ENCODE peak calls at places on chromosomes 13 and 19, in nine cellular contexts. J is heart right ventricle, X is AG04449, Y is endothelial cell, M is glutamatergic neuron, R is foreskin fibroblast, G is uterus, A is GM23338, F is K562. W is an unnamed sample.

GRCh38 chr13:51269039-51269438 is 46.8 kb downstream of the FAM124A start:
- DNase-seq in J (no peak), X (no peak), Y (no peak), M (no peak), R (peak), G (no peak), A (no peak), F (no peak), W (no peak)

GRCh38 chr13:84917252-84917878 is 881.9 kb downstream of the SLITRK6 start:
- DNase-seq in J (no peak), X (no peak), Y (no peak), M (no peak), R (peak), G (no peak), A (peak), F (no peak), W (no peak)

GRCh38 chr13:53250272-53250875 is 221.8 kb downstream of the OLFM4 start:
- DNase-seq in J (peak), X (peak), Y (peak), M (no peak), R (peak), G (no peak), A (peak), F (peak), W (peak)

GRCh38 chr13:98476538-98476966 is 100.4 kb downstream of the STK24 start:
- DNase-seq in J (no peak), X (peak), Y (peak), M (no peak), R (peak), G (peak), A (peak), F (peak), W (no peak)

GRCh38 chr19:33771308-33772101 is 25.2 kb upstream of the KCTD15 start:
- DNase-seq in J (peak), X (no peak), Y (peak), M (peak), R (peak), G (peak), A (peak), F (peak), W (peak)

GRCh38 chr13:97566907-97567306 is 132.9 kb downstream of the RAP2A start:
- DNase-seq in J (no peak), X (no peak), Y (no peak), M (no peak), R (no peak), G (no peak), A (no peak), F (peak), W (no peak)

GRCh38 chr19:21135433-21135832 is 6.4 kb upstream of the ZNF431 start:
- DNase-seq in J (no peak), X (no peak), Y (no peak), M (no peak), R (no peak), G (no peak), A (no peak), F (no peak), W (no peak)

GRCh38 chr13:99702687-99703319 is 201.5 kb downstream of the TM9SF2 start:
- DNase-seq in J (no peak), X (no peak), Y (no peak), M (no peak), R (no peak), G (no peak), A (peak), F (no peak), W (no peak)

GRCh38 chr19:41939861-41940442 is 11.7 kb upstream of the ERFL start:
- DNase-seq in J (no peak), X (no peak), Y (no peak), M (no peak), R (peak), G (no peak), A (peak), F (peak), W (peak)

GRCh38 chr13:46213242-46213641 is 1.5 kb downstream of the LRRC63 start:
- DNase-seq in J (no peak), X (no peak), Y (no peak), M (no peak), R (no peak), G (no peak), A (no peak), F (no peak), W (no peak)

GRCh38 chr13:20403826-20404225 is 121.8 kb downstream of the CRYL1 start:
- DNase-seq in J (no peak), X (no peak), Y (no peak), M (no peak), R (no peak), G (no peak), A (no peak), F (no peak), W (no peak)

GRCh38 chr19:50210425-50210824 is 7.0 kb downstream of the MYH14 start:
- DNase-seq in J (no peak), X (no peak), Y (no peak), M (no peak), R (no peak), G (no peak), A (no peak), F (no peak), W (no peak)

GRCh38 chr13:23558675-23559536 is 11.3 kb upstream of the TNFRSF19 start:
- DNase-seq in J (peak), X (peak), Y (no peak), M (no peak), R (peak), G (peak), A (peak), F (no peak), W (peak)

GRCh38 chr19:33302175-33302973 is at the start of gene CEBPA:
- DNase-seq in J (peak), X (no peak), Y (peak), M (peak), R (peak), G (peak), A (peak), F (peak), W (peak)

GRCh38 chr19:1868971-1869370 is 5.6 kb upstream of the KLF16 start:
- DNase-seq in J (no peak), X (no peak), Y (no peak), M (no peak), R (no peak), G (no peak), A (no peak), F (no peak), W (no peak)

GRCh38 chr13:90402102-90402501 is 945.4 kb upstream of the MIR17HG start:
- DNase-seq in J (no peak), X (no peak), Y (no peak), M (no peak), R (no peak), G (no peak), A (no peak), F (no peak), W (no peak)

GRCh38 chr13:48783181-48783630 is 129.5 kb downstream of the CYSLTR2 start:
- DNase-seq in J (peak), X (peak), Y (no peak), M (no peak), R (peak), G (no peak), A (no peak), F (no peak), W (no peak)

GRCh38 chr13:111153977-111154332 is 38.8 kb downstream of the ARHGEF7 start:
- DNase-seq in J (no peak), X (no peak), Y (no peak), M (no peak), R (peak), G (no peak), A (peak), F (peak), W (no peak)

GRCh38 chr19:46472592-46472991 is 1.2 kb upstream of the PNMA8A start:
- DNase-seq in J (no peak), X (no peak), Y (no peak), M (no peak), R (no peak), G (no peak), A (no peak), F (no peak), W (no peak)

GRCh38 chr19:10499550-10500246 is 3.5 kb downstream of the KEAP1 start:
- DNase-seq in J (no peak), X (no peak), Y (no peak), M (no peak), R (no peak), G (no peak), A (peak), F (no peak), W (no peak)

GRCh38 chr19:10500247-10500592 is 2.9 kb downstream of the KEAP1 start:
- DNase-seq in J (no peak), X (no peak), Y (no peak), M (no peak), R (no peak), G (no peak), A (no peak), F (no peak), W (no peak)

GRCh38 chr19:10501971-10502523 is 1.1 kb downstream of the KEAP1 start:
- DNase-seq in J (peak), X (no peak), Y (peak), M (peak), R (peak), G (peak), A (peak), F (no peak), W (peak)

GRCh38 chr19:10503002-10503789 is at the start of gene KEAP1:
- DNase-seq in J (peak), X (no peak), Y (peak), M (peak), R (peak), G (peak), A (peak), F (peak), W (peak)

GRCh38 chr19:10502524-10503001 is 593 bp downstream of the KEAP1 start:
- DNase-seq in J (peak), X (no peak), Y (peak), M (peak), R (peak), G (peak), A (peak), F (peak), W (peak)
- TF ChIP-seq CTCF in J (no peak), X (no peak), Y (no peak), M (no peak), R (no peak), G (peak), A (no peak), F (no peak), W (no peak)

DNA sequence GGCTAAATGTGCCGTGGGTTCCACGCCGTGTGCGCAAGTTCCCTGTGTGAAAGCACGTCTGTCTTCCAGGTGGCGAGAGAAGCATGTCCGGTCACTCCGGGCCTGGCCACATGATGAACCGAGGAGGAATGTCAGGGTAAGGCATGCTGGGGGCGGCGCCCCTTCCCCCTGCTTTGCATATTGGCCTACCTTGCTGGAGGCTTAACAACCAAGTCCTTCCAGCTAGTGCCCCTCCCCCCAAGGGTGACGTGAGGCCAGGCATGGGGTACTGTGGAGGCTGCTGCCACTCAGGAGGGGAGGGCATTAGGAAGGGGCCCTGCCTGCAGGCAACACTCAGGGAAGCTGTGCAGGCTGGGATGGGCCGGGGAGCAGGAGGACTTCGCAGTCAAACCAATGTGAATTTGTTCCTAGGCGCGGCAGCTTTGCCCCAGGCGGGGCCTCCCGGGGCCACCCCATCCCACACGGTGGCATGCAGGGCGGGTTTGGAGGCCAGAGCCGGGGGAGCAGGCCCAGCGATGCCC is 12.5 kb downstream of the MICOS13 start:
- DNase-seq in J (no peak), X (no peak), Y (no peak), M (no peak), R (no peak), G (no peak), A (peak), F (no peak), W (no peak)
- TF ChIP-seq CTCF in J (no peak), X (no peak), Y (no peak), M (no peak), R (no peak), G (no peak), A (no peak), F (no peak), W (no peak)

GRCh38 chr13:57636811-57637210 is 5.3 kb downstream of the PCDH17 start:
- DNase-seq in J (no peak), X (no peak), Y (no peak), M (no peak), R (no peak), G (no peak), A (no peak), F (no peak), W (no peak)
- TF ChIP-seq CTCF in J (no peak), X (no peak), Y (no peak), M (no peak), R (no peak), G (no peak), A (no peak), F (no peak), W (no peak)

GRCh38 chr13:105202384-105202783 is 1333.1 kb downstream of the EFNB2 start:
- DNase-seq in J (no peak), X (no peak), Y (no peak), M (no peak), R (peak), G (no peak), A (peak), F (no peak), W (no peak)
- TF ChIP-seq CTCF in J (peak), X (peak), Y (peak), M (peak), R (peak), G (no peak), A (peak), F (no peak), W (peak)

GRCh38 chr19:38374332-38375097 is at the start of gene PSMD8:
- DNase-seq in J (peak), X (peak), Y (peak), M (peak), R (peak), G (peak), A (peak), F (peak), W (peak)
- TF ChIP-seq CTCF in J (peak), X (peak), Y (no peak), M (no peak), R (peak), G (peak), A (peak), F (peak), W (peak)

DNA sequence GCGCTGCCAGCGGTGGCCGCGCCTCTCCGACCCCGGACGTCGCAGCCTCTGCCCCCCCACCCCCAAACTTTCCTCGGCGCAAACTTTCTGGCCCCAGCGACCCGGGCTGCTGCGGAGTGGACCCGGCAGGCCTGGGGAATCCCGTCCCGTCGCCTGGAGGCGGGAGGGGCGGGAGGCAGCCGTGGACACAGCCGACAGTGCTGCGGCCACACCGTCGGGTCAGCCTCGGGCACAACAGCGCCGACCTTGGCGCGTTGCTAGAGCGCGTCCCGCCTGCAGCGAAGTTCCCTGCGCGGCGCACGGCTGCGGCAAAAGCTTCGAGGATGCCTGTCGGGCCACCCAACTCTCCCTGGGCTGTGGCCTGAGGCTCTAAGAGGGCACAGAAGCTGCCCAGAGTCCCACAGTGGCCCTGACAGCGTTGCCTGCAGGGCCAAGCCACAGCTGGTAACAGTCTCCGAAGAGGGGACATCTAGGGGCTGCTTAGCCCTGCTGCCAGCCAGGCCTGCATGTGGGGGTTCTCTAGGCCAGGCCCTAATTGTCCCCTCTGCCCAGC is 1.3 kb downstream of the NFIX start:
- DNase-seq in J (peak), X (no peak), Y (no peak), M (peak), R (peak), G (no peak), A (peak), F (peak), W (no peak)
- TF ChIP-seq CTCF in J (peak), X (no peak), Y (no peak), M (no peak), R (no peak), G (no peak), A (peak), F (peak), W (no peak)

DNA sequence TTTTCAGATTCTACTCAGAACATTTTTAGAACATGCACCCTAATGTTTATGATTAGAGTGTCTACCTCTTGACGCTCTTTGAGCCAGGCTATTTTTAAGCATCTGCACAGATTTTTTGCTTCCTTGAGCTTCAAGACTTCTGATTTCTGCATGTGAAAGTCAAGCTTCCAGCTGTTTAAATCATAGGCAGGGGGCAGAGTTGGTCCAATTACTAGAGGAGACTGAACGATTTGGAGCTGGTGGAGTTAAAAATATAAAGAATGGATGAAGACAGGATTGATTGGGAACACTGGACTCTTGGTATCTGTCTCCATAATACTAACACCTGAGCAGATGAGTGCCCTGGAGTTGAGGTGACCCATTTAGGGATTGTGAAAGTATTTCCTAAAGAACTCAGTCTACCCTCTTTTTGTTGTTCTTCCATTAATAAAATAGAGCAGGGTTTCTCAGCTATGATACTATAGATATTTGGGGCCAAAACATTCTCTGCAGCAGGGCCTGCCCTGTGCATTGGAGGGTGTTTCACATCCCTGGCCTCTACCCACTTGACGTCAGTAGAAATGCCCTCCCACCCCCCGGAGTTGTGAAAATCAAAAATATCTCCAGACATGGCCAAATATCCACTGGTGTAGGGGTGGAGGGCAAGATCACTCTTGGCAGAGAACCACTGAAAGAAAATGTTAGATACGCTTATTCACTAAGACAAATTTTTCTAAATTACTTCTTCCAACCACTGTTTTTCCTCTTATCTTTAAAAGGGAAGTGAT is 160.1 kb downstream of the COG6 start:
- DNase-seq in J (no peak), X (no peak), Y (no peak), M (no peak), R (peak), G (no peak), A (no peak), F (no peak), W (no peak)
- TF ChIP-seq CTCF in J (peak), X (no peak), Y (no peak), M (no peak), R (no peak), G (no peak), A (no peak), F (no peak), W (no peak)